ENCODE peak calls at places on chromosomes 16 and 17, in ten cellular contexts. K is stimulated activated CD8-positive, alpha-beta memory T cell treated with anti-CD3 and anti-CD28 coated beads, Interleukin-12 subunit alpha, Interleukin-12 subunit beta, amount 100 ng/mL, for 1 hour; Z is fibroblast of lung; Y is NCI-H187; P is body of pancreas; T is HTR-8/SVneo; V is smooth muscle cell of the brain vasculature; N is left lung; B is choroid plexus epithelial cell; H is tibial artery. I is an unnamed sample.

GRCh38 chr16:46859719-46860152 is 24.4 kb upstream of the GPT2 start:
- DNase-seq in K (no peak), Z (peak), Y (no peak), P (no peak), T (peak), V (peak), N (no peak), B (peak), H (no peak), I (peak)

GRCh38 chr17:59839646-59840328 is 53.0 kb downstream of the TUBD1 start:
- DNase-seq in K (no peak), Z (peak), Y (no peak), P (no peak), T (no peak), V (no peak), N (no peak), B (peak), H (no peak), I (no peak)

GRCh38 chr16:49855822-49856740 is at the start of gene ZNF423:
- DNase-seq in K (no peak), Z (no peak), Y (no peak), P (peak), T (no peak), V (no peak), N (no peak), B (no peak), H (no peak), I (no peak)

GRCh38 chr17:82520041-82520910 is 744 bp downstream of the FOXK2 start:
- DNase-seq in K (no peak), Z (no peak), Y (no peak), P (peak), T (no peak), V (no peak), N (peak), B (peak), H (no peak), I (peak)

GRCh38 chr17:51486091-51486490 is 225.7 kb downstream of the UTP18 start:
- DNase-seq in K (no peak), Z (no peak), Y (no peak), P (peak), T (no peak), V (no peak), N (no peak), B (no peak), H (no peak), I (no peak)

GRCh38 chr16:24054649-24055560 is 201.2 kb upstream of the CACNG3 start:
- DNase-seq in K (no peak), Z (no peak), Y (no peak), P (no peak), T (no peak), V (no peak), N (no peak), B (no peak), H (no peak), I (no peak)

GRCh38 chr17:7695586-7695985 is 7.3 kb downstream of the WRAP53 start:
- DNase-seq in K (no peak), Z (no peak), Y (no peak), P (no peak), T (no peak), V (no peak), N (no peak), B (no peak), H (no peak), I (no peak)

GRCh38 chr17:57697891-57698708 is 47.0 kb downstream of the CCDC182 start:
- DNase-seq in K (no peak), Z (no peak), Y (peak), P (no peak), T (no peak), V (no peak), N (no peak), B (no peak), H (no peak), I (no peak)

GRCh38 chr17:31649302-31649701 is 209.7 kb downstream of the COPRS start:
- DNase-seq in K (no peak), Z (no peak), Y (no peak), P (no peak), T (no peak), V (no peak), N (no peak), B (no peak), H (no peak), I (no peak)

GRCh38 chr17:75688209-75688771 is 21.2 kb downstream of the SAP30BP start:
- DNase-seq in K (no peak), Z (no peak), Y (no peak), P (no peak), T (no peak), V (no peak), N (no peak), B (peak), H (no peak), I (no peak)

GRCh38 chr17:78466786-78467715 is 88.6 kb downstream of the PGS1 start:
- DNase-seq in K (no peak), Z (no peak), Y (no peak), P (no peak), T (no peak), V (no peak), N (peak), B (no peak), H (no peak), I (no peak)

GRCh38 chr17:77478899-77479298 is 338.1 kb downstream of the SEC14L1 start:
- DNase-seq in K (no peak), Z (no peak), Y (no peak), P (no peak), T (no peak), V (no peak), N (no peak), B (no peak), H (no peak), I (no peak)

GRCh38 chr16:47983999-47984580 is 171.7 kb downstream of the ABCC12 start:
- DNase-seq in K (no peak), Z (no peak), Y (no peak), P (no peak), T (no peak), V (no peak), N (no peak), B (no peak), H (no peak), I (no peak)

GRCh38 chr17:44376124-44376523 is 12.5 kb upstream of the FAM171A2 start:
- DNase-seq in K (no peak), Z (peak), Y (no peak), P (no peak), T (no peak), V (no peak), N (no peak), B (peak), H (no peak), I (peak)

I was measured in hepatic stellate cell.